ENCODE peak calls at places on chromosomes 11 and 22, in six cellular contexts. T is stomach, V is upper lobe of left lung, Z is A549, H is sigmoid colon, R is ovary. K is an unnamed sample.
A peak's percentile ranks its signal among the peaks of the same experiment; 100 is the strongest.

GRCh38 chr11:128482512-128483191 is 104.7 kb downstream of the ETS1 start:
- DNase-seq in T (no peak), R (no peak), H (peak; percentile 77), V (no peak), Z (no peak), K (no peak)

GRCh38 chr22:19870153-19871022 is 15.7 kb upstream of the GNB1L start:
- DNase-seq in Z (no peak), R (peak; percentile 18), H (peak; percentile 55), V (peak; percentile 63), T (no peak), K (peak; percentile 54)

GRCh38 chr11:35236667-35237003 is 97.7 kb downstream of the CD44 start:
- DNase-seq in V (no peak), T (no peak), H (no peak), R (no peak), Z (no peak), K (no peak)

GRCh38 chr11:134741453-134742227 is 329.6 kb upstream of the B3GAT1 start:
- DNase-seq in V (no peak), H (no peak), Z (no peak), T (no peak), R (no peak), K (no peak)

GRCh38 chr11:11391169-11391568 is 38.1 kb upstream of the CSNK2A3 start:
- DNase-seq in T (no peak), R (no peak), V (no peak), Z (no peak), H (no peak), K (no peak)

GRCh38 chr22:21937821-21938070 is 14.9 kb downstream of the PPM1F start:
- DNase-seq in T (no peak), R (no peak), H (no peak), Z (no peak), V (no peak), K (peak; percentile 89)

GRCh38 chr11:12768731-12769673 is 94.8 kb downstream of the TEAD1 start:
- DNase-seq in Z (no peak), V (no peak), H (no peak), R (no peak), T (no peak), K (no peak)

GRCh38 chr11:8671242-8671641 is 11.2 kb downstream of the TRIM66 start:
- DNase-seq in Z (no peak), R (no peak), H (peak; percentile 86), T (no peak), V (no peak), K (peak; percentile 61)

GRCh38 chr22:22959147-22959827 is 71.7 kb downstream of the IGLL5 start:
- DNase-seq in T (peak; percentile 87), Z (peak; percentile 40), R (peak; percentile 78), H (peak; percentile 83), V (no peak), K (no peak)

GRCh38 chr11:92131289-92131890 is 93.2 kb upstream of the FAT3 start:
- DNase-seq in Z (no peak), R (no peak), V (no peak), T (no peak), H (no peak), K (no peak)

GRCh38 chr11:90274362-90274761 is 51.5 kb upstream of the CHORDC1 start:
- DNase-seq in Z (no peak), T (no peak), H (no peak), V (no peak), R (no peak), K (no peak)
- TF ChIP-seq EP300 in Z (no peak), T (no peak), H (no peak), V (no peak), R (no peak), K (no peak)

DNA sequence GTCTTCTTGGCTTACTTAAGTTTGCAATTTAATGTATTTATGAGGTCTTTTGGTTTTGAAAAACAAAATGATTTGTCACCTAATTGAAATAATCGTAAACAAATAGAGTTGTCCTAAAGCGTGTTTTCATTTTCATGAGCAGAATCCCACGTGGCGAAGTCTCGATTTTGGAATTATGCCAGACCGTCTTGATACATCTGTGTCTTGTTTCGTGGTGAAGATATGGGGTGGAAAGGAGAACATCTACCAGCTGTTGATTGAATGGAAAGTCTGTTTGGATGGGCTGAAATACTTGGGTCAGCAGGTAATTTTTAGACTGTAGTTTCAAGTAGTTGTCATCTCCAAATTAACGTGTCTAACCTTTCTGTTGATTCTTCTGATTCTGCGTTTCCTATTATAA is 64.7 kb downstream of the UVRAG start:
- DNase-seq in Z (no peak), H (no peak), T (no peak), R (no peak), V (no peak), K (no peak)
- TF ChIP-seq CTCF in Z (no peak), H (no peak), T (no peak), R (no peak), V (no peak), K (no peak)

DNA sequence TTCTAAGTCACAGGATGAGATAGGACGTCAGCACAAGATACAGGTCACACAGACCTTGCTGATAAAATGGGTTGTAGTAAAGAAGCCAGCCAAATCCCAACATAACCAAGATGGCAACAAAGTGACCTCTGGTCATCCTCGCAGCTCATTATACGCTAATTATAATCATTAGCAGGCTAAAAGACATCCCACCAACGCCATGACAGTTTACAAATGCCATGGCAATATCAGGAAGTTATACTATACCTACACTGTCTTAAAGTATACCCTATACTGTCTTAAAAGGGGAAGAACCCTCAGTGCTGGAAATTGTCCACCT is 46.7 kb upstream of the FTH1 start:
- DNase-seq in V (no peak), R (no peak), T (no peak), Z (no peak), H (no peak), K (no peak)
- TF ChIP-seq EP300 in V (no peak), R (no peak), T (no peak), Z (no peak), H (no peak), K (no peak)

DNA sequence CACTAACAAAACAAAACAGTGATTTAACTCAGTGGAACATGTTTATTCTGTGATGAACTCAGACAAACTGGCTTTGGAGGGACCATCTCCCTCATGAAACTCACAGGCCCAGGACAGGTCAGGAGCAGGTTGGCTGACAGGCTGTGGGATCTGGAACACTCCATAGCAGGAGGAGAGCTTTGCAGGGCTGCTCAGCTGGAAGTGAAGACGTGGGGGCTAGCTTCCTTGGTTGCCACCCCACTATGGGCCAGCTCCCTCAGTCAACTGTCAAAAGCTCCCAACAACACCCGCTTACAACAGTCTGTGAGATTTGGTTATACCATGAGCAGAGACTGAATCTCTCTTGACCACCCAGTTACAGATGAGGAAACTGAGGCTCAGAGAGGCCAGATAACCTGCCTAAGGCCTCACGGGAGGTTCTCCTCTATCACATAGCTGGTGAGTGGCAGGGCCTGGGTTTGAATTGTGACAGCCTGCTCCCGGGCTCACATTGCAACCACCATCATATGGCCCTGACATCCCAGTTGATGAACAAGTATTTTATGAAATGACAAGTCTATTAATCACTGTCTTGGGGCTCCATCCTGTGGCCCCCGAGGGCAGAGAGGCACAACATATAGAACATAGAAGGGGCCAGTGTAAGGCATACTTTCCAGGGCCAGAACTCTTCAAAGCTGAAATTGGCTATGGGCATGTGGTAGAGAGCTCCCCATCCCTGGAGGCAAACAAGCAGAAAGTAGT is 473.4 kb downstream of the MN1 start:
- DNase-seq in R (no peak), V (no peak), H (no peak), Z (no peak), T (no peak), K (no peak)
- TF ChIP-seq CTCF in R (no peak), V (no peak), H (no peak), Z (peak; percentile 9), T (no peak), K (no peak)

GRCh38 chr11:34105079-34105956 is at the start of gene NAT10:
- DNase-seq in T (peak; percentile 98), V (peak; percentile 91), H (peak; percentile 99), R (peak; percentile 96), Z (peak; percentile 95), K (peak; percentile 99)
- TF ChIP-seq EP300 in T (no peak), V (no peak), H (no peak), R (no peak), Z (peak; percentile 14), K (no peak)

GRCh38 chr11:99037057-99037456 is 16.3 kb downstream of the CNTN5 start:
- DNase-seq in V (no peak), H (no peak), R (no peak), T (no peak), Z (no peak), K (no peak)
- TF ChIP-seq CTCF in V (no peak), H (no peak), R (no peak), T (no peak), Z (no peak), K (no peak)

K was measured in suprapubic skin.